ENCODE peak calls at places on chromosomes 7 and 10, in four cellular contexts. B is A549, E is IMR-90, V is K562. Q is an unnamed sample.
A peak's percentile ranks its signal among the peaks of the same experiment; 100 is the strongest.

GRCh38 chr7:44277851-44278250 is 47.5 kb downstream of the CAMK2B start:
- DNase-seq in E (peak; percentile 47), V (no peak), B (no peak), Q (no peak)

GRCh38 chr7:137774793-137775201 is 72.0 kb downstream of the DGKI start:
- DNase-seq in V (no peak), B (no peak), E (peak; percentile 61), Q (no peak)

GRCh38 chr7:101814996-101815825 is 2.2 kb upstream of the CUX1 start:
- DNase-seq in E (peak; percentile 21), B (peak; percentile 69), V (peak; percentile 92), Q (no peak)

GRCh38 chr10:89458289-89458688 is 43.9 kb downstream of the IFIT5 start:
- DNase-seq in V (no peak), B (no peak), E (peak; percentile 79), Q (no peak)

GRCh38 chr7:126185959-126186580 is 1066.7 kb downstream of the GRM8 start:
- DNase-seq in V (no peak), B (no peak), E (no peak), Q (no peak)

GRCh38 chr10:44878704-44879530 is 32.2 kb upstream of the TMEM72 start:
- DNase-seq in V (peak; percentile 67), E (peak; percentile 82), B (peak; percentile 66), Q (no peak)

GRCh38 chr7:100888988-100889760 is at the start of gene UFSP1:
- DNase-seq in B (no peak), V (peak; percentile 51), E (no peak), Q (no peak)

GRCh38 chr10:100481462-100482081 is 18.8 kb downstream of the WNT8B start:
- DNase-seq in B (peak; percentile 89), E (peak; percentile 81), V (peak; percentile 78), Q (peak; percentile 84)

GRCh38 chr10:88793747-88794299 is 8.7 kb upstream of the LIPM start:
- DNase-seq in E (peak; percentile 59), B (no peak), V (no peak), Q (peak; percentile 17)

GRCh38 chr7:28041508-28042314 is 138.9 kb downstream of the JAZF1 start:
- DNase-seq in E (peak; percentile 90), V (no peak), B (no peak), Q (no peak)

GRCh38 chr10:125911990-125912389 is 15.6 kb downstream of the FANK1 start:
- DNase-seq in B (no peak), V (no peak), E (no peak), Q (no peak)

GRCh38 chr7:33076737-33077136 is 14.2 kb upstream of the NT5C3A start:
- DNase-seq in E (no peak), V (no peak), B (no peak), Q (no peak)

GRCh38 chr7:944744-945143 is 9.7 kb downstream of the ADAP1 start:
- DNase-seq in B (no peak), E (no peak), V (no peak), Q (no peak)

GRCh38 chr10:99604862-99605261 is 15.4 kb downstream of the SLC25A28 start:
- DNase-seq in V (no peak), E (no peak), B (no peak), Q (no peak)

GRCh38 chr10:67839957-67840356 is 2.0 kb upstream of the DNAJC12 start:
- DNase-seq in B (no peak), V (no peak), E (peak; percentile 31), Q (no peak)

GRCh38 chr10:48444266-48444665 is 137.8 kb downstream of the MAPK8 start:
- DNase-seq in V (peak; percentile 46), B (no peak), E (peak; percentile 51), Q (no peak)

GRCh38 chr7:37081436-37081835 is 357.1 kb upstream of the AOAH start:
- DNase-seq in V (no peak), B (no peak), E (no peak), Q (peak; percentile 24)

GRCh38 chr10:77205135-77205534 is 432.5 kb downstream of the KCNMA1 start:
- DNase-seq in E (no peak), B (no peak), V (no peak), Q (no peak)

GRCh38 chr7:77368974-77369373 is 47.2 kb downstream of the GSAP start:
- DNase-seq in E (peak; percentile 16), V (no peak), B (no peak), Q (no peak)

GRCh38 chr7:2864999-2865670 is 21.0 kb upstream of the GNA12 start:
- DNase-seq in B (peak; percentile 78), V (peak; percentile 73), E (peak; percentile 74), Q (no peak)

GRCh38 chr7:128035712-128036111 is 4.5 kb upstream of the LRRC4 start:
- DNase-seq in B (peak; percentile 44), E (no peak), V (peak; percentile 51), Q (no peak)

GRCh38 chr10:44581996-44582395 is 197.1 kb upstream of the CXCL12 start:
- DNase-seq in V (no peak), E (no peak), B (no peak), Q (no peak)

GRCh38 chr10:110495731-110496552 is 1.8 kb upstream of the DUSP5 start:
- DNase-seq in E (peak; percentile 93), B (peak; percentile 69), V (no peak), Q (no peak)

GRCh38 chr10:4509405-4509804 is 316.6 kb upstream of the AKR1E2 start:
- DNase-seq in V (no peak), E (no peak), B (no peak), Q (no peak)

GRCh38 chr7:94856643-94857042 is 50.8 kb upstream of the PPP1R9A start:
- DNase-seq in V (no peak), E (no peak), B (no peak), Q (no peak)

GRCh38 chr10:127886371-127887051 is 6.2 kb downstream of the CLRN3 start:
- DNase-seq in B (no peak), E (no peak), V (no peak), Q (no peak)

DNA sequence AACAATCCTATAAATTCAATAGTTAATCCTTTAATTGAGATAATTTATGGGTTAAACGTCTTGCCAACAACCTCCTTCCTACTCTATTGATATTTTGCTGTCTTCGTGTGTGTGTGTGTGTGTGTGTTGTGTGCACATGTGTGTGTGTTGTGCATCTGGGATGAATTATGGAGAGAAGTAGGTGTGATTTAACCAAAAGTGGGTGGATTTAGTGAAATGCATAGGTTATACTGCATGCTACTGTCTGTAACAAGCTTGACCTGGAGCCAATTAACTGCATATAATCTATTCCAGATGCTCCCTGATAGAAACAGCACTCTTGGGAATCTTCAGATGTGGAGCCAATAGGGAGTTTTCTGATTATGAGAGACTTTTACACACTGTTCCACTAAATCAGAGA is 61.2 kb downstream of the SEMA3D start:
- DNase-seq in B (no peak), E (peak; percentile 20), V (no peak), Q (no peak)
- TF ChIP-seq ELK1 in B (no peak), E (no peak), V (no peak), Q (no peak)

DNA sequence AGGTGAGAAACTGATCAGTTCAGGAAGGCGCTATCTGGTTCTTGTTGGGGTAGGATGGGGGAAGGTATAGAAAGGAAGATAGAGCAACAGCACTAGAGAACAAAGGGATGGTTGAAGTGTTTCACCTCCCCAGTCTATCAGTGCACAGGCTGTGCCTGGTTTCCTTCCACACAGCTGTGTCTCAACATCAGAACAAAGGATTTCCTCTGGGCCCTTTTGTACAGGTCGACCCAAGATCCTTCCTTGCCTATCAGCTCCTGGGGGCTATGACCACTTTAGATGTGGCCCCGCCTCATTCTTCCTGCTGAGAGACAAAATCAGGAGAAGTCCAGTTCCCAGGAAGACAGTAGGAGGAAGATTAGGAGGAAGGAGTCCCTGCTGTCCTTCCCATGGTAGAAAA is 65.6 kb downstream of the NAMPT start:
- DNase-seq in B (no peak), E (no peak), V (no peak), Q (no peak)
- TF ChIP-seq ELK1 in B (no peak), E (no peak), V (no peak), Q (no peak)

GRCh38 chr10:1097436-1097835 is 41.3 kb downstream of the WDR37 start:
- DNase-seq in B (no peak), E (no peak), V (no peak), Q (no peak)
- TF ChIP-seq ELK1 in B (no peak), E (no peak), V (no peak), Q (no peak)

DNA sequence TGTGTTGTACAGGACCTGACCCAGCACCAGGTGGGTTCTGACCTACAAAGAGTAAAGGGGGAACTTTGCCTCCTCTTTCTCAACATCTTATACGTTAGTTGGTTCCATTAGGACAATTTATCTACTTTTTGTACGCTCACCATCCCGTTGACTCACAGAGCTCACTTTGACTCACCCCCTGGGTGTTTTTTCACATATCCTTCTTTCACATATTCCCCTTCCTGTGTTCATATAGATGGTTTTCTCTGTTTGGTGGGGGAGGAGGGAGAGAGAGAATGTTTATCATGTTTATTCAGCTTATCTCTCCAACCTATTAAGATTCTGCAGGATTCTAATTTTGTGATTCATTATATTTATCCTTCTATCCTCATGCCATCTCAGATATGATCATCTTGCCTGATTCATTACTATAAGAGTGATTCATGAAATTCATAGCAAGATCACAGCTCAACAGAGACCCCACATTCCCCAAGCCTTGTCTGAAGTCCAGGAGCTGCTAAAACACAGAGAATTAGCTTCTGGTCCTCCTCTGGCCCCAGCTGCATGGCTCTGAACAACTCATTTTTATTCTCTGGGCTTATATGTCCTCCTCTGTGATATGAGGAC is 37.2 kb downstream of the PRSS2 start:
- DNase-seq in V (no peak), E (peak; percentile 15), B (no peak), Q (peak; percentile 73)
- TF ChIP-seq ELK1 in V (no peak), E (no peak), B (no peak), Q (no peak)

GRCh38 chr7:80591654-80592053 is 46.8 kb upstream of the CD36 start:
- DNase-seq in E (no peak), B (no peak), V (no peak), Q (no peak)

GRCh38 chr7:80587538-80587937 is 50.9 kb upstream of the CD36 start:
- DNase-seq in E (no peak), B (no peak), V (no peak), Q (no peak)

GRCh38 chr7:80589561-80590083 is 48.8 kb upstream of the CD36 start:
- DNase-seq in B (no peak), V (no peak), E (no peak), Q (no peak)

GRCh38 chr7:80584778-80585177 is 53.7 kb upstream of the CD36 start:
- DNase-seq in B (no peak), V (no peak), E (peak; percentile 42), Q (no peak)

GRCh38 chr7:80588591-80588990 is 49.9 kb upstream of the CD36 start:
- DNase-seq in B (no peak), V (no peak), E (peak; percentile 47), Q (no peak)
- TF ChIP-seq ELK1 in B (no peak), V (no peak), E (no peak), Q (no peak)

DNA sequence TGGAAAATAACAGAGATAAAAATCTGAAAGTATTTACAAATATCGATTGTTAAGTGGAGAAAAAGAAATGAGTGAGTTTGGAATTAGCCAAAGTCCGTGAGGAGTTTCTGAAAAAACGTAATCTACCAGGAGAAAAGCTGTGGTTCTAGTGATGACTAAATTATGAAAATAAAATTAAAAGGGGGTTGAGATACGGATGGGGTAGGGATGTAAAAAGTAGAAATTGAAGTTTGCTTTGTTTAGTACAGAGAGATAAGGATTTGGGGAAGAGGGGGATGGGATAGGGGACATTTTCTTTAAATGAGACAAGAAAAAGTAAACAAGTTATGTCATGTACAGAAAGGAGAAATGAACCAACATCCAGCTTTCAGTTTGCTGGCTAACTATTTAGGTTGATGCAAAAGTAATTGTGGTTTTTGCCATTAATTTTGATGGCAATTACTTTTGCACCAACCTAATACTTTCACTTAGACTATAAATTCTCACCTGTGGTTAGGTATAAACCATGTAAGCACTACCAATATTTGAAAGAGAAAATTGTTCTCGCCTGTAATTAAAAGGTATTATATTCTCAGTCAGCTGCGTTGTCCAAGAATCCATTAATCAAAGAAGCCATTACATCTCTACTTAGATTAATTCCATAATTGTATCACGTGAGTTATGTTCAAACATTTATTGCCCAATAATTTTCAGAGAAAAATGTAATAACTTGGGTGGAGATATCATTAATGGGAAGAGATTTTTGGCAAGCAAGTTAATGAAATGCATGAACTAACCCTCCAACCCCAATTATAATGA is 143.0 kb upstream of the NRP1 start:
- DNase-seq in V (no peak), E (no peak), B (no peak), Q (no peak)
- TF ChIP-seq ELK1 in V (no peak), E (no peak), B (no peak), Q (no peak)

Q was measured in GM12878.